ENCODE peak calls at places on chromosomes 12 and 14, in seven cellular contexts. R, A, F, N, J, E and G are unnamed samples.
A peak's percentile ranks its signal among the peaks of the same experiment; 100 is the strongest.

GRCh38 chr12:43898474-43898873 is 62.6 kb downstream of the TMEM117 start:
- DNase-seq in A (no peak), N (no peak), E (no peak), F (no peak), J (no peak), R (no peak), G (no peak)

GRCh38 chr12:58812229-58812628 is 108.1 kb downstream of the LRIG3 start:
- DNase-seq in A (no peak), N (no peak), R (no peak), J (no peak), F (no peak), E (no peak), G (no peak)

GRCh38 chr12:113862570-113863454 is 103.3 kb downstream of the RBM19 start:
- DNase-seq in J (no peak), E (no peak), F (peak; percentile 52), R (no peak), N (peak; percentile 96), A (peak; percentile 94), G (peak; percentile 88)

GRCh38 chr14:76715102-76715926 is 46.0 kb upstream of the VASH1 start:
- DNase-seq in F (no peak), N (no peak), J (peak; percentile 4), R (peak; percentile 23), E (no peak), A (no peak), G (no peak)

GRCh38 chr12:27622436-27623185 is 73.6 kb upstream of the REP15 start:
- DNase-seq in E (peak; percentile 62), R (no peak), F (no peak), N (no peak), J (no peak), A (peak; percentile 43), G (no peak)

GRCh38 chr12:3167636-3168035 is 90.5 kb downstream of the TSPAN9 start:
- DNase-seq in E (no peak), A (no peak), N (no peak), F (no peak), R (no peak), J (no peak), G (no peak)

GRCh38 chr12:26406391-26406790 is 211.0 kb downstream of the SSPN start:
- DNase-seq in E (no peak), R (no peak), A (no peak), N (no peak), F (no peak), J (no peak), G (no peak)

GRCh38 chr12:56288705-56289387 is 11.3 kb downstream of the CS start:
- DNase-seq in F (no peak), R (no peak), E (no peak), J (no peak), N (no peak), A (no peak), G (no peak)

GRCh38 chr12:93376436-93377251 is 1.1 kb upstream of the NUDT4 start:
- DNase-seq in J (peak; percentile 53), E (no peak), A (peak; percentile 60), N (peak; percentile 57), F (peak; percentile 78), R (peak; percentile 62), G (peak; percentile 75)

GRCh38 chr12:49767333-49767732 is 26.0 kb downstream of the TMBIM6 start:
- DNase-seq in N (no peak), A (no peak), F (no peak), R (no peak), J (no peak), E (no peak), G (peak; percentile 31)

GRCh38 chr14:60684203-60684602 is 34.9 kb upstream of the SIX1 start:
- DNase-seq in F (no peak), A (no peak), R (no peak), N (peak; percentile 3), E (no peak), J (no peak), G (no peak)

GRCh38 chr12:1691123-1692007 is 495 bp downstream of the ADIPOR2 start:
- DNase-seq in A (no peak), E (peak; percentile 33), J (peak; percentile 77), F (no peak), R (peak; percentile 80), N (peak; percentile 62), G (peak; percentile 88)

GRCh38 chr14:70909788-70910614 is 2.7 kb downstream of the PCNX1 start:
- DNase-seq in J (no peak), F (no peak), N (peak; percentile 28), A (no peak), E (no peak), R (no peak), G (peak; percentile 19)

GRCh38 chr14:105068818-105069217 is 3.6 kb upstream of the GPR132 start:
- DNase-seq in A (no peak), E (no peak), R (no peak), F (no peak), J (no peak), N (no peak), G (no peak)

GRCh38 chr14:74645244-74645643 is 33.2 kb upstream of the LTBP2 start:
- DNase-seq in J (no peak), A (no peak), N (no peak), R (no peak), F (no peak), E (no peak), G (no peak)

GRCh38 chr14:55707365-55707804 is 127.4 kb downstream of the KTN1 start:
- DNase-seq in A (peak; percentile 76), E (no peak), N (peak; percentile 70), J (no peak), F (no peak), R (no peak), G (peak; percentile 31)

GRCh38 chr14:78153069-78153351 is 17.2 kb upstream of the NRXN3 start:
- DNase-seq in F (no peak), E (no peak), A (peak; percentile 0), N (no peak), J (no peak), R (no peak), G (no peak)

GRCh38 chr12:64824500-64825142 is at the start of gene TBC1D30:
- DNase-seq in N (peak; percentile 14), A (peak; percentile 2), F (peak; percentile 50), E (no peak), J (peak; percentile 73), R (peak; percentile 43), G (peak; percentile 28)

GRCh38 chr14:96160030-96160912 is 44.4 kb upstream of the BDKRB2 start:
- DNase-seq in E (no peak), N (peak; percentile 67), A (no peak), J (no peak), F (peak; percentile 6), R (no peak), G (no peak)

GRCh38 chr12:110921262-110921661 is 883 bp upstream of the MYL2 start:
- DNase-seq in N (peak; percentile 47), E (no peak), J (no peak), R (no peak), A (peak; percentile 19), F (no peak), G (no peak)

GRCh38 chr12:66251049-66251448 is 51.2 kb upstream of the HELB start:
- DNase-seq in N (no peak), E (no peak), R (no peak), J (no peak), A (no peak), F (no peak), G (no peak)

GRCh38 chr14:22803575-22803974 is 11.7 kb downstream of the SLC7A7 start:
- DNase-seq in N (no peak), F (no peak), E (no peak), A (no peak), J (no peak), R (no peak), G (no peak)
- H3K79me1 ChIP-seq in N (no peaks in the 10 kb centered on the region), F (no peaks in the 10 kb centered on the region), E (peaks cover 11% of the 10 kb centered on the region), A (no peaks in the 10 kb centered on the region), J (no peaks in the 10 kb centered on the region), R (no peaks in the 10 kb centered on the region), G (no peaks in the 10 kb centered on the region)

GRCh38 chr12:131025234-131025633 is 71.5 kb downstream of the ADGRD1 start:
- DNase-seq in F (no peak), J (no peak), A (no peak), E (no peak), R (no peak), N (no peak), G (no peak)

GRCh38 chr12:131025939-131026702 is 72.4 kb downstream of the ADGRD1 start:
- DNase-seq in A (no peak), R (no peak), J (no peak), N (no peak), E (no peak), F (no peak), G (no peak)

GRCh38 chr12:131027876-131028586 is 74.3 kb downstream of the ADGRD1 start:
- DNase-seq in J (no peak), R (no peak), F (no peak), A (no peak), E (no peak), N (no peak), G (no peak)

GRCh38 chr12:131024026-131024425 is 70.3 kb downstream of the ADGRD1 start:
- DNase-seq in E (no peak), R (no peak), N (no peak), F (no peak), J (no peak), A (no peak), G (no peak)

DNA sequence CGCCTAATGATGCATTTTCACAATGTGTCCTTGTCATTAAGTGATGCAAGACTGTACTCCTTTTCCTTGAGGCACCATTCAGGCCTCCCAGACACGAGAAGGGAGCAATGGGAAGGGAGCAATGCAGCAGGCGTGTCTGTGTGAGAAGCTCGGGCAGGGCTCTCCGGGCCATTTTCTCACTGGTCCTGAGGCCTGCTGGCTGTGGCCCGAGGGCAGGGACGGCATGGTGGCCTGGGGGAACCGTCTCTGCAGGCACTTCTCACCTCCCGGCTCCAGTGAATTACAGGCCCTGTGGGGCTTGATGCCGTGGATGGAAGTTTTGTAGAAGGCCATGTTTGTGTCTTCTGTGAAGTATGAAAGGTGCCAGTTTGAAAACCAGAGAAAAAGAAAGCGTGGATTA is 71.0 kb downstream of the ADGRD1 start:
- DNase-seq in E (peak; percentile 48), J (no peak), N (no peak), R (no peak), F (no peak), A (no peak), G (no peak)
- H3K79me1 ChIP-seq in E (no peaks in the 10 kb centered on the region), J (no peaks in the 10 kb centered on the region), N (no peaks in the 10 kb centered on the region), R (no peaks in the 10 kb centered on the region), F (no peaks in the 10 kb centered on the region), A (no peaks in the 10 kb centered on the region), G (no peaks in the 10 kb centered on the region)

DNA sequence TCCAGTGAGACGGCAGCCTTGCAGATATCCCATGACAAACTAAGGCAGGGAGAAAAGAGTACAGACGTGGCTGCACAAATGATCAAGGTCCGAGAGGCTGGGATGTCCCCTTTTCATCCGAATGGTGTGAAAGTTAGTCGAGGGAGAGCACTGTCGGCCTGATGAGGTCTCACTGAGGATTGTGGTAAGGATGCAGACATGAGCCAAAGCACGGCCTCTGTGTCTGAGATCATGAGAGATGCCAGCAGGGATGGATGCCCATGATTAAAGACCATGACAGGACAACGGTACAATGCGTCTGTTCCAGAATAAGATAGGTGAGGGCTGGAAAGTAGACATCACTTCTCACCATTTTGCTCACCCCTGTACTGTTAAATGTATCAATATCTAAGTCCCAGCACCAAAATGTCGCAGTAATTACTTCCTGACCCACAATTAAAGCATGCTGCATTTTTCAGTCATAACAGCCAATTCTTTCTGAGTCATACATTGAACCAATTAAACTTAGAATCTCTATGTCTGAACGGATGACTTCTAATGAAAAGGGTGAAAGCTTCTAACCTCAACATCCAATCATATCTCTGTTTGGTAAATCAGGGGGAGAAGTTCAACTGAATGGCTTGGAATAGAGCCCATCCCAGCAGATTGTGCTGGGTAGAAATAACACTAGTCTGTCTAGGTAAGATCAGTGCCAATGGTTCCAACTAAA is 249.6 kb upstream of the SOX5 start:
- DNase-seq in A (no peak), E (no peak), J (no peak), F (no peak), N (no peak), R (no peak), G (no peak)
- H3K79me1 ChIP-seq in A (peaks cover 7% of the 10 kb centered on the region), E (no peaks in the 10 kb centered on the region), J (no peaks in the 10 kb centered on the region), F (no peaks in the 10 kb centered on the region), N (no peaks in the 10 kb centered on the region), R (no peaks in the 10 kb centered on the region), G (no peaks in the 10 kb centered on the region)

GRCh38 chr12:28689398-28690175 is 459.5 kb upstream of the FAR2 start:
- DNase-seq in R (no peak), F (no peak), N (no peak), E (no peak), A (no peak), J (no peak), G (no peak)
- H3K79me1 ChIP-seq in R (no peaks in the 10 kb centered on the region), F (no peaks in the 10 kb centered on the region), N (no peaks in the 10 kb centered on the region), E (no peaks in the 10 kb centered on the region), A (no peaks in the 10 kb centered on the region), J (no peaks in the 10 kb centered on the region), G (no peaks in the 10 kb centered on the region)